ENCODE peak calls at places on chromosomes 16 and 17, in seven cellular contexts. C is adrenal gland, I is BJ, G is GM23248, Z is right cardiac atrium, B is IMR-90, N is cardiac muscle cell. F is an unnamed sample.

GRCh38 chr16:82793550-82794244 is 166.9 kb downstream of the CDH13 start:
- DNase-seq in C (no peak), I (no peak), G (no peak), Z (no peak), B (no peak), N (no peak), F (no peak)

GRCh38 chr17:78313735-78314648 is 45.9 kb downstream of the SOCS3 start:
- DNase-seq in C (peak), I (no peak), G (peak), Z (peak), B (peak), N (peak), F (no peak)

GRCh38 chr17:77440571-77440981 is 299.8 kb downstream of the SEC14L1 start:
- DNase-seq in C (peak), I (no peak), G (no peak), Z (no peak), B (no peak), N (no peak), F (no peak)

GRCh38 chr17:39027440-39028035 is 60.3 kb upstream of the FBXO47 start:
- DNase-seq in C (no peak), I (no peak), G (no peak), Z (no peak), B (no peak), N (no peak), F (no peak)

GRCh38 chr17:79915850-79916430 is 76.7 kb upstream of the CBX4 start:
- DNase-seq in C (no peak), I (no peak), G (peak), Z (no peak), B (peak), N (peak), F (no peak)

GRCh38 chr17:16941072-16941641 is 30.8 kb downstream of the TNFRSF13B start:
- DNase-seq in C (no peak), I (no peak), G (no peak), Z (no peak), B (no peak), N (no peak), F (no peak)

GRCh38 chr17:43891851-43892671 is 15.3 kb downstream of the MPP2 start:
- DNase-seq in C (no peak), I (no peak), G (peak), Z (no peak), B (no peak), N (no peak), F (no peak)

GRCh38 chr17:60901806-60902205 is 224.2 kb downstream of the BCAS3 start:
- DNase-seq in C (no peak), I (peak), G (peak), Z (no peak), B (peak), N (peak), F (no peak)

GRCh38 chr16:10539256-10539655 is 41.1 kb downstream of the EMP2 start:
- DNase-seq in C (no peak), I (no peak), G (no peak), Z (no peak), B (no peak), N (no peak), F (no peak)

GRCh38 chr16:75733305-75734141 is 7.2 kb upstream of the CPHXL start:
- DNase-seq in C (no peak), I (peak), G (peak), Z (peak), B (peak), N (peak), F (peak)

GRCh38 chr17:12665263-12666210 is at the start of gene MYOCD:
- DNase-seq in C (no peak), I (no peak), G (peak), Z (peak), B (peak), N (peak), F (no peak)

GRCh38 chr17:47999612-48000011 is 28.7 kb downstream of the CDK5RAP3 start:
- DNase-seq in C (no peak), I (peak), G (peak), Z (no peak), B (peak), N (no peak), F (peak)

GRCh38 chr16:71441348-71441781 is 489 bp downstream of the TLE7 start:
- DNase-seq in C (no peak), I (no peak), G (no peak), Z (no peak), B (no peak), N (peak), F (no peak)

GRCh38 chr17:18261146-18261515 is 669 bp downstream of the MIEF2 start:
- DNase-seq in C (peak), I (no peak), G (peak), Z (peak), B (peak), N (no peak), F (no peak)

GRCh38 chr16:81583893-81584705 is 139.5 kb downstream of the CMIP start:
- DNase-seq in C (peak), I (no peak), G (peak), Z (no peak), B (peak), N (no peak), F (no peak)

GRCh38 chr16:56121156-56121500 is 70.2 kb upstream of the GNAO1 start:
- DNase-seq in C (no peak), I (no peak), G (no peak), Z (no peak), B (no peak), N (no peak), F (no peak)

GRCh38 chr17:65817951-65818350 is 256.5 kb upstream of the AXIN2 start:
- DNase-seq in C (no peak), I (no peak), G (no peak), Z (no peak), B (no peak), N (no peak), F (no peak)

GRCh38 chr16:48542020-48542473 is 67.9 kb downstream of the N4BP1 start:
- DNase-seq in C (peak), I (no peak), G (peak), Z (peak), B (peak), N (peak), F (no peak)

GRCh38 chr17:61218438-61218837 is 181.2 kb upstream of the TBX2 start:
- DNase-seq in C (no peak), I (peak), G (peak), Z (no peak), B (peak), N (peak), F (peak)

GRCh38 chr17:7141824-7142223 is 27.2 kb upstream of the ASGR2 start:
- DNase-seq in C (no peak), I (no peak), G (no peak), Z (no peak), B (no peak), N (no peak), F (no peak)

GRCh38 chr17:74682442-74683190 is 30.1 kb downstream of the CD300LF start:
- DNase-seq in C (no peak), I (no peak), G (no peak), Z (no peak), B (no peak), N (no peak), F (no peak)

GRCh38 chr16:89200850-89201466 is 621 bp upstream of the SLC22A31 start:
- DNase-seq in C (no peak), I (no peak), G (no peak), Z (no peak), B (no peak), N (no peak), F (no peak)

GRCh38 chr16:14211856-14212543 is 140.9 kb downstream of the MRTFB start:
- DNase-seq in C (no peak), I (no peak), G (no peak), Z (no peak), B (no peak), N (no peak), F (no peak)

GRCh38 chr16:80029381-80029630 is 428.8 kb upstream of the MAF start:
- DNase-seq in C (no peak), I (no peak), G (no peak), Z (no peak), B (no peak), N (no peak), F (no peak)

GRCh38 chr16:80029706-80030481 is 429.4 kb upstream of the MAF start:
- DNase-seq in C (no peak), I (no peak), G (no peak), Z (no peak), B (no peak), N (no peak), F (no peak)

GRCh38 chr16:80024443-80024842 is 423.9 kb upstream of the MAF start:
- DNase-seq in C (no peak), I (no peak), G (no peak), Z (no peak), B (no peak), N (no peak), F (no peak)

GRCh38 chr16:80028581-80029380 is 428.2 kb upstream of the MAF start:
- DNase-seq in C (no peak), I (no peak), G (no peak), Z (no peak), B (no peak), N (no peak), F (no peak)

GRCh38 chr16:80027007-80027965 is 426.7 kb upstream of the MAF start:
- DNase-seq in C (peak), I (peak), G (peak), Z (peak), B (peak), N (peak), F (peak)
- H3K4me3 ChIP-seq in C (no peak), I (no peak), G (no peak), Z (no peak), B (no peak), N (no peak), F (no peak)

GRCh38 chr17:46742539-46743270 is 75.8 kb downstream of the WNT3 start:
- DNase-seq in C (peak), I (peak), G (peak), Z (no peak), B (peak), N (peak), F (peak)
- H3K4me3 ChIP-seq in C (no peak), I (no peak), G (no peak), Z (no peak), B (no peak), N (no peak), F (no peak)

GRCh38 chr16:23088018-23088417 is 61.2 kb downstream of the USP31 start:
- DNase-seq in C (no peak), I (no peak), G (no peak), Z (no peak), B (no peak), N (no peak), F (no peak)
- H3K4me3 ChIP-seq in C (no peak), I (no peak), G (no peak), Z (no peak), B (no peak), N (no peak), F (no peak)

DNA sequence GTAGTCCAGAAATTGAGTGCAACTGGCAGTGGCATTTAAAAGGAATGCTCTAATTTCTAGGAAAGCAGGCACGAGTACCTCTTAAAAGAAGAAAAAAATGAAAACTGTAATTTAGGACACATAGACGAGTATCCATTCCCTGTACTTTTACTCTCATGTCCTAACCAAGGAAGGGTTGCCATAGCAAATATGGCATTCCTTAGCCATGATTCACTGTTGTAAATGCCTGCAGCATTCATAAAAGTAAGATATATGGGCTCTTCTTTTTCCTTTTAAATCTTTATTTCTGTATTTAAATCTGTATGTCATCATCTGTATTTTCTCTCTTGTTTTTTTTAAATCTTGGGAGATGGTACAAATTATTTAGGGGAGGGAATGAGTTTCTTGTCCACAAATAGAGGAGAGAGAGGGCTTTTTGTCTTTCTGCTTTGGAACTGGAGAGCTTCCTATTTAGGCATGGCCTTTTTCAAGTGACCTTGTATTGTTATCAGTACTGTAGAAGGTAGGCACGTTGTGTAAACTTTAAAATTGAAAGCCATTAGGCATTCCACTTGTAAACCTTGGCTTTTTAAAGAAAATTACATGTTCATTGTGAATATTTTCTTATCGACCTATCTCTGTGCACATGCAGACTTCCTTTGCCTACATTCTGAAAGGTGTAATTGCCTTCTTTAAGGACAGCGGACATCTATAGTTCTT is 50.0 kb downstream of the TENT4B start:
- DNase-seq in C (no peak), I (peak), G (peak), Z (no peak), B (peak), N (peak), F (peak)
- H3K4me3 ChIP-seq in C (no peak), I (peak), G (peak), Z (no peak), B (peak), N (no peak), F (peak)

DNA sequence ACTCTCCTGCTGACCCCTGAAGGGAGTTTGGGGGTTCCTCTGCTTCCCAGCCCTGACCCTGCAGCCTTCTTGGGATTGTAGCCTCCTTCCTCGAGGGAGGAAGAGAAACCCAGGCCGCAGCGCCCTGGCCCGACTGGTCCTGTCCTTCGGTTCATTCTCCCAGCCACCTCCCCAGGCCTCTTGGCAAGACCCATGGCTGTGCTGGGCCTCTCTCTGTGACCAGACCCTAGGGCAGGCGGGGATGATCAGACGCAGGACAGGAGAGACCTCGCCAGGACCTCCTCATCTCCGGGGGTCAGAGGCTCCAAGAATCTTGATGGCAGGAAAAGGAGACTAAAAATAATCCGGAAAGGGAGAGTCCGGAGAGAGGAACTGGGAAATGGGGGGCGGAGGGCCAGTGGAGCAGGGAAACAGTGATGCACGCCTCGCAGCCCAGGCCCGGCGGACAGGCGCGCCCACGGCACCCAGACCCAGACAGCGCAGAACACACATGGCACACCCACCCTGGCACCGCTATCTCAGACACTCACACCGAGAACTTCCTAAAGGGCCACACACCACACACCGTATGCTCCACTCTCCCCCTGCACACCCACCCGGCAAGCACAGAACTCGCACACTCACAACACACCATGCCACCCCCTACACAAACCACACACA is 1.2 kb downstream of the ARHGEF15 start:
- DNase-seq in C (no peak), I (no peak), G (no peak), Z (peak), B (no peak), N (no peak), F (no peak)
- H3K4me3 ChIP-seq in C (no peak), I (no peak), G (no peak), Z (peak), B (no peak), N (no peak), F (no peak)

GRCh38 chr17:81182596-81182995 is 16.6 kb upstream of the AATK start:
- DNase-seq in C (no peak), I (no peak), G (no peak), Z (no peak), B (no peak), N (no peak), F (no peak)
- H3K4me3 ChIP-seq in C (no peak), I (no peak), G (no peak), Z (no peak), B (no peak), N (no peak), F (no peak)

GRCh38 chr17:29720471-29720990 is 97.8 kb upstream of the CORO6 start:
- DNase-seq in C (no peak), I (no peak), G (no peak), Z (no peak), B (no peak), N (no peak), F (no peak)

GRCh38 chr17:29718446-29719039 is 95.8 kb upstream of the CORO6 start:
- DNase-seq in C (no peak), I (no peak), G (no peak), Z (no peak), B (no peak), N (no peak), F (no peak)

GRCh38 chr17:29719469-29719868 is 96.8 kb upstream of the CORO6 start:
- DNase-seq in C (no peak), I (no peak), G (no peak), Z (no peak), B (no peak), N (no peak), F (no peak)

GRCh38 chr17:29723283-29724047 is 100.8 kb upstream of the CORO6 start:
- DNase-seq in C (no peak), I (no peak), G (no peak), Z (no peak), B (no peak), N (no peak), F (no peak)

GRCh38 chr17:29722411-29723198 is 99.9 kb upstream of the CORO6 start:
- DNase-seq in C (peak), I (peak), G (peak), Z (peak), B (peak), N (peak), F (peak)
- H3K4me3 ChIP-seq in C (no peak), I (peak), G (peak), Z (peak), B (no peak), N (no peak), F (no peak)

F was measured in skeletal muscle cell.